ENCODE peak calls at places on chromosomes 12 and 14, in nine cellular contexts. G is body of pancreas, R is sigmoid colon, Q is neural progenitor cell, F is psoas muscle, J is mammary epithelial cell, O is IMR-90, Z is PC-9, K is heart right ventricle. D is an unnamed sample. For H3K4me1, the result is how much of the 10 kb centered on the place peaks cover.

GRCh38 chr14:100849432-100849831 is 23.5 kb downstream of the MEG3 start:
- DNase-seq in G (no peak), R (no peak), Q (no peak), F (no peak), J (no peak), O (peak), Z (no peak), K (no peak), D (no peak)

GRCh38 chr12:25423355-25423754 is 129.7 kb downstream of the LMNTD1 start:
- DNase-seq in G (no peak), R (no peak), Q (no peak), F (no peak), J (no peak), O (no peak), Z (no peak), K (no peak), D (no peak)

GRCh38 chr14:66709292-66709691 is 201.3 kb downstream of the GPHN start:
- DNase-seq in G (no peak), R (no peak), Q (no peak), F (no peak), J (peak), O (peak), Z (no peak), K (no peak), D (no peak)

GRCh38 chr12:31773867-31774266 is 45.0 kb upstream of the AMN1 start:
- DNase-seq in G (peak), R (no peak), Q (no peak), F (no peak), J (no peak), O (no peak), Z (no peak), K (no peak), D (no peak)

GRCh38 chr14:93120522-93120921 is 4.8 kb upstream of the ITPK1 start:
- DNase-seq in G (no peak), R (no peak), Q (no peak), F (no peak), J (no peak), O (no peak), Z (no peak), K (no peak), D (no peak)

GRCh38 chr12:17381211-17381610 is 708.8 kb downstream of the RERGL start:
- DNase-seq in G (no peak), R (no peak), Q (no peak), F (no peak), J (no peak), O (no peak), Z (no peak), K (no peak), D (no peak)

GRCh38 chr12:127811988-127812387 is 455.0 kb upstream of the TMEM132C start:
- DNase-seq in G (no peak), R (no peak), Q (peak), F (no peak), J (no peak), O (no peak), Z (no peak), K (peak), D (no peak)

GRCh38 chr12:83016226-83016835 is 329.6 kb downstream of the TMTC2 start:
- DNase-seq in G (peak), R (peak), Q (no peak), F (no peak), J (peak), O (peak), Z (peak), K (no peak), D (no peak)

GRCh38 chr14:90573385-90574105 is 176.7 kb downstream of the CALM1 start:
- DNase-seq in G (no peak), R (no peak), Q (no peak), F (no peak), J (no peak), O (no peak), Z (no peak), K (no peak), D (no peak)

GRCh38 chr12:32343496-32343895 is 55.9 kb upstream of the FGD4 start:
- DNase-seq in G (no peak), R (no peak), Q (no peak), F (no peak), J (no peak), O (no peak), Z (no peak), K (no peak), D (no peak)

GRCh38 chr12:56687225-56688128 is 607 bp downstream of the PTGES3 start:
- DNase-seq in G (peak), R (peak), Q (peak), F (peak), J (peak), O (no peak), Z (no peak), K (peak), D (no peak)

GRCh38 chr14:58829594-58829993 is 191.8 kb downstream of the DACT1 start:
- DNase-seq in G (no peak), R (no peak), Q (no peak), F (no peak), J (peak), O (peak), Z (no peak), K (no peak), D (no peak)

GRCh38 chr14:75307700-75308379 is 29.2 kb downstream of the FOS start:
- DNase-seq in G (peak), R (peak), Q (peak), F (peak), J (peak), O (peak), Z (peak), K (peak), D (no peak)

GRCh38 chr12:27571463-27571862 is 47.5 kb downstream of the PPFIBP1 start:
- DNase-seq in G (no peak), R (no peak), Q (no peak), F (no peak), J (peak), O (peak), Z (no peak), K (no peak), D (no peak)

GRCh38 chr12:119383206-119383605 is 48.7 kb downstream of the CCDC60 start:
- DNase-seq in G (no peak), R (no peak), Q (no peak), F (no peak), J (no peak), O (no peak), Z (no peak), K (no peak), D (no peak)

GRCh38 chr14:75577090-75577489 is 1.3 kb upstream of the FLVCR2 start:
- DNase-seq in G (no peak), R (peak), Q (no peak), F (no peak), J (no peak), O (no peak), Z (no peak), K (no peak), D (no peak)

GRCh38 chr12:79414252-79414651 is 276.5 kb downstream of the PAWR start:
- DNase-seq in G (no peak), R (no peak), Q (no peak), F (no peak), J (no peak), O (no peak), Z (peak), K (no peak), D (no peak)

GRCh38 chr12:106999444-106999843 is 12.5 kb upstream of the MTERF2 start:
- DNase-seq in G (no peak), R (no peak), Q (no peak), F (peak), J (peak), O (no peak), Z (no peak), K (no peak), D (no peak)

GRCh38 chr12:96436366-96437295 is 36.4 kb upstream of the CDK17 start:
- DNase-seq in G (no peak), R (no peak), Q (no peak), F (no peak), J (no peak), O (no peak), Z (no peak), K (no peak), D (no peak)

GRCh38 chr14:36408388-36408787 is 88.0 kb upstream of the MBIP start:
- DNase-seq in G (no peak), R (no peak), Q (no peak), F (no peak), J (no peak), O (no peak), Z (no peak), K (no peak), D (no peak)

GRCh38 chr12:133081408-133081806 is 684 bp downstream of the ZNF140 start:
- DNase-seq in G (peak), R (no peak), Q (no peak), F (no peak), J (no peak), O (no peak), Z (no peak), K (no peak), D (no peak)

GRCh38 chr12:77615331-77615730 is 215.4 kb upstream of the NAV3 start:
- DNase-seq in G (no peak), R (no peak), Q (peak), F (no peak), J (peak), O (no peak), Z (no peak), K (no peak), D (no peak)

GRCh38 chr12:113876160-113876559 is 90.0 kb downstream of the RBM19 start:
- DNase-seq in G (no peak), R (no peak), Q (no peak), F (no peak), J (no peak), O (no peak), Z (no peak), K (no peak), D (no peak)

GRCh38 chr12:18358077-18358476 is 96.8 kb downstream of the PIK3C2G start:
- DNase-seq in G (no peak), R (no peak), Q (no peak), F (no peak), J (no peak), O (no peak), Z (no peak), K (no peak), D (no peak)

GRCh38 chr12:68367903-68368302 is 35.7 kb upstream of the MDM1 start:
- DNase-seq in G (no peak), R (no peak), Q (no peak), F (no peak), J (peak), O (no peak), Z (peak), K (no peak), D (no peak)

GRCh38 chr12:69431604-69432222 is 38.5 kb upstream of the FRS2 start:
- DNase-seq in G (no peak), R (no peak), Q (no peak), F (no peak), J (no peak), O (no peak), Z (no peak), K (no peak), D (no peak)

GRCh38 chr12:131604146-131604844 is 106.6 kb upstream of the SFSWAP start:
- DNase-seq in G (no peak), R (no peak), Q (peak), F (no peak), J (no peak), O (no peak), Z (no peak), K (no peak), D (no peak)

GRCh38 chr12:89663577-89664357 is 44.9 kb downstream of the ATP2B1 start:
- DNase-seq in G (no peak), R (no peak), Q (no peak), F (no peak), J (peak), O (peak), Z (peak), K (no peak), D (no peak)

GRCh38 chr12:66896797-66897196 is 217.9 kb upstream of the GRIP1 start:
- DNase-seq in G (no peak), R (no peak), Q (no peak), F (no peak), J (no peak), O (no peak), Z (no peak), K (no peak), D (no peak)

GRCh38 chr12:66901136-66901932 is 222.5 kb upstream of the GRIP1 start:
- DNase-seq in G (no peak), R (no peak), Q (no peak), F (no peak), J (peak), O (no peak), Z (no peak), K (no peak), D (no peak)

GRCh38 chr12:66899567-66899966 is 220.7 kb upstream of the GRIP1 start:
- DNase-seq in G (no peak), R (no peak), Q (no peak), F (no peak), J (no peak), O (no peak), Z (no peak), K (no peak), D (no peak)

GRCh38 chr12:66900616-66901015 is 221.7 kb upstream of the GRIP1 start:
- DNase-seq in G (no peak), R (no peak), Q (no peak), F (no peak), J (no peak), O (no peak), Z (no peak), K (no peak), D (no peak)

DNA sequence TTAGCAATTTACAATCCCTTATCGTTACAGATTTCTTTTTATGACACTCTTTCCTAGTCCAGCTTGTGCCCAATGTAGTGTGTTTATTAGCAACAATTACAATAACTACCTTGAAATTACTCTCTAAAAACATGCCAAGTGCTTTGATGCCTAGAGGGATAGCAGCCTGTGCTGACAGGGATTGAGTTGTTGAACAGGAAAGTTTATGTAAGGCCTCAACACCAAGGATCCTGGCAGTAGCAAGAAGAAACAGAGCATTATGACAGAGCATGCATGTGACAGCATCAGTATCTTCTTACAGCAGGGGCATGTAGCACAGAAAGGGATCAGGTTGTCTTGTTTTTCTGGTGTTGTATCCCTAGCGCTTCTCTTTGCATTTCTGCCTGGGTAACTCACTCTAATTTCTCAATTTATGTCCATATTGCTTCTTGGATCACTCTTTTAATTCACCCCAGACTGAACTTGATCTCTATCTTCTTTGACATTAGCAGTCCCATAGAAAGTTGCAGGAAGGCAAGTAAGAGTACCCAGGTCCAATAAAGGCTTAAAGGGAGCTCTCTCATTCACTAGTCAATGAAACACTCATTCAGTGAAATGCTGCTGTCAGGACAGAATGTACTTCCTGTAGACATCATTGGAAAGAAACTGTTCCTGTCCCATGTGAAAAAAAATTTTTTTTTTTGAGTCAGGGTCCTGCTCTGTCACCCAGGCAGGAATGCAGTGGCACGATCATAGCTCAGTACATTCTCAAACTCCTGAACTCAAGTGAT is 220.0 kb upstream of the GRIP1 start:
- DNase-seq in G (no peak), R (no peak), Q (no peak), F (no peak), J (peak), O (no peak), Z (no peak), K (no peak), D (no peak)
- H3K4me1 ChIP-seq in G (under half), R (under half), Q (under half), F (under half), J (under half), O (under half), Z (under half), K (under half), D (under half)

GRCh38 chr14:68148276-68148675 is 328.7 kb downstream of the RAD51B start:
- DNase-seq in G (no peak), R (no peak), Q (no peak), F (no peak), J (peak), O (peak), Z (no peak), K (no peak), D (no peak)

GRCh38 chr14:68146812-68147211 is 327.2 kb downstream of the RAD51B start:
- DNase-seq in G (peak), R (no peak), Q (no peak), F (no peak), J (peak), O (peak), Z (peak), K (no peak), D (no peak)

GRCh38 chr14:68145539-68145938 is 326.0 kb downstream of the RAD51B start:
- DNase-seq in G (no peak), R (no peak), Q (no peak), F (no peak), J (no peak), O (peak), Z (no peak), K (no peak), D (no peak)

GRCh38 chr14:68148763-68149162 is 329.2 kb downstream of the RAD51B start:
- DNase-seq in G (no peak), R (no peak), Q (no peak), F (no peak), J (no peak), O (no peak), Z (no peak), K (no peak), D (no peak)

GRCh38 chr14:68147331-68147730 is 327.8 kb downstream of the RAD51B start:
- DNase-seq in G (no peak), R (no peak), Q (no peak), F (no peak), J (peak), O (no peak), Z (no peak), K (no peak), D (no peak)
- H3K4me1 ChIP-seq in G (under half), R (half or more), Q (under half), F (half or more), J (half or more), O (under half), Z (under half), K (under half), D (under half)

GRCh38 chr12:76383988-76384387 is 35.8 kb upstream of the BBS10 start:
- DNase-seq in G (no peak), R (no peak), Q (no peak), F (no peak), J (no peak), O (no peak), Z (no peak), K (no peak), D (no peak)
- H3K4me1 ChIP-seq in G (under half), R (under half), Q (under half), F (under half), J (under half), O (under half), Z (under half), K (under half), D (under half)

DNA sequence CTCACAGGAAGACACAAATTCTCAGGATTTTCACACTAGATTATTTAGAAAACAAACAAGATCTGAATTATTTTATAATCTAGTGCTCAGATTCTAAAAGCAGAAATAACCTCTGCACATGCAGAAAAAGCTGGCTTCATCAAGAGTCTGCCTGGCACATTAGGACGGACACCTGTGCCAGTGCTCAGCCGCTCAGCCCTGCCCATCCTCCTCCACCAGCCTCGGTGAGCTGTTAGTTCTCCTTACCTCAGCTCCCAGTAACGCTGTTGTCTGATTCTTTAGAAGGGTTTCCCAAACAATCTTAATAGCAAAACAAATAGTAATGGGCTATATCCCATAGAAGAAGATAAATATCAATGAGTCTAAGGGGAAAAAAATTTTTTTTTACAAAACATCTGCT is 27.7 kb downstream of the DUSP16 start:
- DNase-seq in G (peak), R (no peak), Q (no peak), F (no peak), J (no peak), O (no peak), Z (no peak), K (peak), D (no peak)
- H3K4me1 ChIP-seq in G (half or more), R (under half), Q (under half), F (half or more), J (under half), O (under half), Z (under half), K (under half), D (under half)

GRCh38 chr12:12616512-12617275 is 5.0 kb downstream of the CREBL2 start:
- DNase-seq in G (no peak), R (no peak), Q (no peak), F (no peak), J (no peak), O (peak), Z (no peak), K (no peak), D (no peak)
- H3K4me1 ChIP-seq in G (under half), R (under half), Q (under half), F (under half), J (under half), O (under half), Z (under half), K (under half), D (under half)

GRCh38 chr12:14563051-14563450 is 4.6 kb downstream of the PLBD1 start:
- DNase-seq in G (no peak), R (no peak), Q (no peak), F (no peak), J (no peak), O (no peak), Z (no peak), K (no peak), D (no peak)

GRCh38 chr12:14557966-14558365 is 9.7 kb downstream of the PLBD1 start:
- DNase-seq in G (no peak), R (no peak), Q (no peak), F (no peak), J (no peak), O (no peak), Z (no peak), K (no peak), D (no peak)

GRCh38 chr12:14561677-14562076 is 6.0 kb downstream of the PLBD1 start:
- DNase-seq in G (peak), R (no peak), Q (no peak), F (no peak), J (no peak), O (no peak), Z (no peak), K (no peak), D (no peak)

GRCh38 chr12:14558377-14559051 is 9.2 kb downstream of the PLBD1 start:
- DNase-seq in G (no peak), R (no peak), Q (no peak), F (no peak), J (no peak), O (no peak), Z (no peak), K (no peak), D (no peak)

DNA sequence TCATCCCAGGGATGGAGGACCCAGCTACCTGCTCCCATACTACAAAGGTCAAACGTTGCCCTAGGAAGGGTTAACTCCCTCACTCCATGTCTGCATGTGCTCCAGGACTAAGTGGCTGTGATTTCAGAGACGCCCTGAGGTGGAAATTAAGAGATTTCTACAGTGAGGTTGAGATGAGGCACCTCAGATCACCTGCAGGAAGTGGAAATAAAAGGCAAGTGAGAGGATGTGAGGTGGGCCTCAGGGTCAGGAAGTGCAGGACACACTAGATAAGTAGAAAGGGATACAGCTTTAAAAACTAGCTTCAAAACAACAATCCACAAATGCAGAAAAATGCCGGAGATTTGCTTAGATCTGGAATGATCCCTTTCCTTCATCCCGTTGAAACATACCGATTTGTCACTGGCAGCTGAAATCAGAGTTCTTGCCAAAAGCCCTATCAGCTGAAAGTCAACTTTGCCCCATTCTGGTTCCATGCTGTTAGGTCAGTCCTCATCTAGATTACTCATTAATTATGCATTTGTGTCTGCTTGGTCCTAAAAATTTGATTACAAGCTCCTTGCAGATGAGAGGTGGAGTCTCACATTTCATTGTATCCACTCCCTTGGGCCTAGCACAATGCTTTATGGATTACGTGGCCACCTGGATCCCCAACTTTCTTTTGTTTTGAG is 6.6 kb downstream of the PLBD1 start:
- DNase-seq in G (peak), R (no peak), Q (no peak), F (no peak), J (no peak), O (no peak), Z (no peak), K (no peak), D (no peak)
- H3K4me1 ChIP-seq in G (half or more), R (under half), Q (under half), F (under half), J (under half), O (under half), Z (under half), K (under half), D (under half)

D was measured in Panc1.